ENCODE peak calls at places on chromosomes 1 and 21, in eight cellular contexts. One of them, this sample, is unnamed.

GRCh38 chr1:88451856-88452255 is 232.2 kb upstream of the PKN2 start:
- DNase-seq in heart left ventricle: no peak
- DNase-seq in fibroblast of the aortic adventitia: no peak
- DNase-seq in Calu3: no peak
- DNase-seq in right atrium auricular region: no peak
- DNase-seq in BJ: no peak
- DNase-seq in NB4: no peak
- DNase-seq in AG10803: no peak
- DNase-seq in this sample: no peak

GRCh38 chr1:15483971-15484370 is 8.1 kb downstream of the CELA2B start:
- DNase-seq in heart left ventricle: no peak
- DNase-seq in fibroblast of the aortic adventitia: no peak
- DNase-seq in Calu3: no peak
- DNase-seq in right atrium auricular region: no peak
- DNase-seq in BJ: no peak
- DNase-seq in NB4: no peak
- DNase-seq in AG10803: no peak
- DNase-seq in this sample: no peak

GRCh38 chr1:179996099-179996498 is 41.5 kb downstream of the CEP350 start:
- DNase-seq in heart left ventricle: no peak
- DNase-seq in fibroblast of the aortic adventitia: no peak
- DNase-seq in Calu3: no peak
- DNase-seq in right atrium auricular region: no peak
- DNase-seq in BJ: no peak
- DNase-seq in NB4: no peak
- DNase-seq in AG10803: no peak
- DNase-seq in this sample: no peak

GRCh38 chr1:186375152-186375928 is at the start of the genes ODR4 and TPR:
- DNase-seq in heart left ventricle: peak
- DNase-seq in fibroblast of the aortic adventitia: peak
- DNase-seq in Calu3: peak
- DNase-seq in right atrium auricular region: peak
- DNase-seq in BJ: peak
- DNase-seq in NB4: peak
- DNase-seq in AG10803: peak
- DNase-seq in this sample: peak

GRCh38 chr1:5597171-5597864 is 394.9 kb downstream of the NPHP4 start:
- DNase-seq in heart left ventricle: no peak
- DNase-seq in fibroblast of the aortic adventitia: no peak
- DNase-seq in Calu3: no peak
- DNase-seq in right atrium auricular region: peak
- DNase-seq in BJ: no peak
- DNase-seq in NB4: no peak
- DNase-seq in AG10803: no peak
- DNase-seq in this sample: no peak

GRCh38 chr1:230073371-230074035 is 6.5 kb downstream of the GALNT2 start:
- DNase-seq in heart left ventricle: no peak
- DNase-seq in fibroblast of the aortic adventitia: no peak
- DNase-seq in Calu3: no peak
- DNase-seq in right atrium auricular region: no peak
- DNase-seq in BJ: no peak
- DNase-seq in NB4: no peak
- DNase-seq in AG10803: peak
- DNase-seq in this sample: no peak

GRCh38 chr1:190373705-190374336 is 103.8 kb downstream of the BRINP3 start:
- DNase-seq in heart left ventricle: no peak
- DNase-seq in fibroblast of the aortic adventitia: peak
- DNase-seq in Calu3: peak
- DNase-seq in right atrium auricular region: no peak
- DNase-seq in BJ: no peak
- DNase-seq in NB4: peak
- DNase-seq in AG10803: no peak
- DNase-seq in this sample: peak

GRCh38 chr1:83705091-83705490 is 293.8 kb downstream of the TTLL7 start:
- DNase-seq in heart left ventricle: no peak
- DNase-seq in fibroblast of the aortic adventitia: peak
- DNase-seq in Calu3: no peak
- DNase-seq in right atrium auricular region: no peak
- DNase-seq in BJ: no peak
- DNase-seq in NB4: peak
- DNase-seq in AG10803: peak
- DNase-seq in this sample: no peak

GRCh38 chr1:12546771-12547585 is 71.0 kb downstream of the DHRS3 start:
- DNase-seq in heart left ventricle: peak
- DNase-seq in fibroblast of the aortic adventitia: peak
- DNase-seq in Calu3: no peak
- DNase-seq in right atrium auricular region: peak
- DNase-seq in BJ: no peak
- DNase-seq in NB4: no peak
- DNase-seq in AG10803: peak
- DNase-seq in this sample: no peak

GRCh38 chr1:3237994-3238704 is 169.1 kb downstream of the PRDM16 start:
- DNase-seq in heart left ventricle: no peak
- DNase-seq in fibroblast of the aortic adventitia: peak
- DNase-seq in Calu3: no peak
- DNase-seq in right atrium auricular region: no peak
- DNase-seq in BJ: no peak
- DNase-seq in NB4: no peak
- DNase-seq in AG10803: no peak
- DNase-seq in this sample: no peak

GRCh38 chr1:243798726-243799125 is 51.3 kb downstream of the AKT3 start:
- DNase-seq in heart left ventricle: no peak
- DNase-seq in fibroblast of the aortic adventitia: peak
- DNase-seq in Calu3: no peak
- DNase-seq in right atrium auricular region: no peak
- DNase-seq in BJ: peak
- DNase-seq in NB4: no peak
- DNase-seq in AG10803: peak
- DNase-seq in this sample: peak

GRCh38 chr1:206557636-206558473 is 50.5 kb downstream of the RASSF5 start:
- DNase-seq in heart left ventricle: no peak
- DNase-seq in fibroblast of the aortic adventitia: no peak
- DNase-seq in Calu3: no peak
- DNase-seq in right atrium auricular region: no peak
- DNase-seq in BJ: no peak
- DNase-seq in NB4: peak
- DNase-seq in AG10803: no peak
- DNase-seq in this sample: no peak

GRCh38 chr1:12088607-12089006 is 25.5 kb downstream of the TNFRSF8 start:
- DNase-seq in heart left ventricle: peak
- DNase-seq in fibroblast of the aortic adventitia: no peak
- DNase-seq in Calu3: no peak
- DNase-seq in right atrium auricular region: no peak
- DNase-seq in BJ: no peak
- DNase-seq in NB4: peak
- DNase-seq in AG10803: no peak
- DNase-seq in this sample: no peak

GRCh38 chr1:97135972-97136371 is 414.4 kb downstream of the PTBP2 start:
- DNase-seq in heart left ventricle: no peak
- DNase-seq in fibroblast of the aortic adventitia: no peak
- DNase-seq in Calu3: no peak
- DNase-seq in right atrium auricular region: no peak
- DNase-seq in BJ: no peak
- DNase-seq in NB4: no peak
- DNase-seq in AG10803: no peak
- DNase-seq in this sample: no peak

GRCh38 chr21:44437696-44438431 is 17.4 kb upstream of the LRRC3 start:
- DNase-seq in heart left ventricle: no peak
- DNase-seq in fibroblast of the aortic adventitia: no peak
- DNase-seq in Calu3: no peak
- DNase-seq in right atrium auricular region: no peak
- DNase-seq in BJ: no peak
- DNase-seq in NB4: no peak
- DNase-seq in AG10803: no peak
- DNase-seq in this sample: no peak

GRCh38 chr1:234853906-234854647 is 244.1 kb upstream of the IRF2BP2 start:
- DNase-seq in heart left ventricle: no peak
- DNase-seq in fibroblast of the aortic adventitia: peak
- DNase-seq in Calu3: no peak
- DNase-seq in right atrium auricular region: no peak
- DNase-seq in BJ: no peak
- DNase-seq in NB4: peak
- DNase-seq in AG10803: peak
- DNase-seq in this sample: no peak

GRCh38 chr21:37498664-37499063 is 132.1 kb downstream of the DYRK1A start:
- DNase-seq in heart left ventricle: no peak
- DNase-seq in fibroblast of the aortic adventitia: no peak
- DNase-seq in Calu3: no peak
- DNase-seq in right atrium auricular region: no peak
- DNase-seq in BJ: no peak
- DNase-seq in NB4: no peak
- DNase-seq in AG10803: no peak
- DNase-seq in this sample: no peak

GRCh38 chr21:37502947-37503346 is 136.4 kb downstream of the DYRK1A start:
- DNase-seq in heart left ventricle: no peak
- DNase-seq in fibroblast of the aortic adventitia: no peak
- DNase-seq in Calu3: no peak
- DNase-seq in right atrium auricular region: no peak
- DNase-seq in BJ: no peak
- DNase-seq in NB4: no peak
- DNase-seq in AG10803: no peak
- DNase-seq in this sample: no peak

DNA sequence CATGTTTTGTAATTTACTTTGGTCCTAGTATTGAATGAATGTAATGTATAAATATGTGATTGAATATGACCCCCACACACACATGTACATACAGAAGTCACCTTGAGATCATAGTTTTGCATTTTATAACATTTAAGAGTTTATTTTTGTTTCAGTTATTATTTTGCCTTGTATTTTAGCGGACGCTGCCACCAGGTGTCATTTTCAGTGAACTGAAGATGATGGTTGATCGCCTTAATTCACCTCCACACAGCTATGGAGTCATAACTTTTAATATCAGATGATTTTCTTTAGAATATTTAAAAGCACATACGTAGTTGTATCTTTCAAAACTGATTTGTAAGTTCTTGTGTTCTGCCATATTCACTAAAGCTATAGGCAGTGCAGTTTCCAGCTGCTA is 130.4 kb downstream of the DYRK1A start:
- DNase-seq in heart left ventricle: no peak
- DNase-seq in fibroblast of the aortic adventitia: peak
- DNase-seq in Calu3: no peak
- DNase-seq in right atrium auricular region: no peak
- DNase-seq in BJ: no peak
- DNase-seq in NB4: no peak
- DNase-seq in AG10803: peak
- DNase-seq in this sample: peak
- TF ChIP-seq CTCF in heart left ventricle: peak
- TF ChIP-seq CTCF in fibroblast of the aortic adventitia: peak
- TF ChIP-seq CTCF in Calu3: no peak
- TF ChIP-seq CTCF in right atrium auricular region: no peak
- TF ChIP-seq CTCF in BJ: peak
- TF ChIP-seq CTCF in NB4: peak
- TF ChIP-seq CTCF in AG10803: peak
- TF ChIP-seq CTCF in this sample: peak

GRCh38 chr21:38170705-38171682 is 85.8 kb upstream of the KCNJ15 start:
- DNase-seq in heart left ventricle: no peak
- DNase-seq in fibroblast of the aortic adventitia: peak
- DNase-seq in Calu3: no peak
- DNase-seq in right atrium auricular region: no peak
- DNase-seq in BJ: no peak
- DNase-seq in NB4: no peak
- DNase-seq in AG10803: no peak
- DNase-seq in this sample: peak
- TF ChIP-seq CTCF in heart left ventricle: no peak
- TF ChIP-seq CTCF in fibroblast of the aortic adventitia: peak
- TF ChIP-seq CTCF in Calu3: no peak
- TF ChIP-seq CTCF in right atrium auricular region: no peak
- TF ChIP-seq CTCF in BJ: peak
- TF ChIP-seq CTCF in NB4: peak
- TF ChIP-seq CTCF in AG10803: peak
- TF ChIP-seq CTCF in this sample: peak

DNA sequence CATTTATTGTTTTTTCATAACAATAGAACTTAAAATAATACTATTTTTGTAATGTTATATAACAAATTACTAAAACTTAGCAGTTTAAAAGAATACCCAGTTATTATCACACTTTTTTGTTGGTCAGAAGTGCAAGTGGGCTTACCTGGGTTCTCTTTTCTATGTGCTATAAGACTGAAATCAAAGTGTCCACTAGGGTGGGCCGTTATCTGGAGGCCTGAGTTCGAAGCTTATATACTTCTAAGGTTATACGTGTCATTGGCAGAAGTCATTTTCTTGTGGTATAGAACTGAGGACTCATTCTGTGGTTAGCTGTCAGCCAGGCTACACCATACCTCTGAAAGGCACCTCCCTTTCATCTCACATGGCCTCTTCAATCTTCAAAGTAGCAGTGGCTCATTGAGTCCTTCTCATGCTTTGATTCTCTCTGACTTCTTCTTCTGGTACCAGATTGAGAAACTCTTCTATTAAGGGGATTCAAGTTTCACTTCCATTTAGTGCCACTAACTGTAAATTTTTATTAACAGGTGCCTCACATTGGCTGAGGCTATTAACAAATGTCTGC is 414.3 kb downstream of the AMY1C start:
- DNase-seq in heart left ventricle: no peak
- DNase-seq in fibroblast of the aortic adventitia: no peak
- DNase-seq in Calu3: no peak
- DNase-seq in right atrium auricular region: no peak
- DNase-seq in BJ: no peak
- DNase-seq in NB4: peak
- DNase-seq in AG10803: no peak
- DNase-seq in this sample: no peak
- TF ChIP-seq CTCF in heart left ventricle: no peak
- TF ChIP-seq CTCF in fibroblast of the aortic adventitia: no peak
- TF ChIP-seq CTCF in Calu3: no peak
- TF ChIP-seq CTCF in right atrium auricular region: no peak
- TF ChIP-seq CTCF in BJ: no peak
- TF ChIP-seq CTCF in NB4: no peak
- TF ChIP-seq CTCF in AG10803: no peak
- TF ChIP-seq CTCF in this sample: no peak

GRCh38 chr1:20312310-20312709 is 21.6 kb downstream of the VWA5B1 start:
- DNase-seq in heart left ventricle: no peak
- DNase-seq in fibroblast of the aortic adventitia: no peak
- DNase-seq in Calu3: no peak
- DNase-seq in right atrium auricular region: no peak
- DNase-seq in BJ: no peak
- DNase-seq in NB4: no peak
- DNase-seq in AG10803: no peak
- DNase-seq in this sample: no peak

GRCh38 chr1:20302093-20302471 is 11.4 kb downstream of the VWA5B1 start:
- DNase-seq in heart left ventricle: no peak
- DNase-seq in fibroblast of the aortic adventitia: peak
- DNase-seq in Calu3: no peak
- DNase-seq in right atrium auricular region: peak
- DNase-seq in BJ: no peak
- DNase-seq in NB4: no peak
- DNase-seq in AG10803: no peak
- DNase-seq in this sample: no peak

GRCh38 chr1:20301463-20302092 is 10.9 kb downstream of the VWA5B1 start:
- DNase-seq in heart left ventricle: no peak
- DNase-seq in fibroblast of the aortic adventitia: no peak
- DNase-seq in Calu3: no peak
- DNase-seq in right atrium auricular region: no peak
- DNase-seq in BJ: no peak
- DNase-seq in NB4: no peak
- DNase-seq in AG10803: no peak
- DNase-seq in this sample: no peak

GRCh38 chr1:20308569-20308968 is 17.9 kb downstream of the VWA5B1 start:
- DNase-seq in heart left ventricle: peak
- DNase-seq in fibroblast of the aortic adventitia: no peak
- DNase-seq in Calu3: no peak
- DNase-seq in right atrium auricular region: no peak
- DNase-seq in BJ: no peak
- DNase-seq in NB4: no peak
- DNase-seq in AG10803: no peak
- DNase-seq in this sample: no peak

GRCh38 chr1:20307026-20307425 is 16.4 kb downstream of the VWA5B1 start:
- DNase-seq in heart left ventricle: no peak
- DNase-seq in fibroblast of the aortic adventitia: no peak
- DNase-seq in Calu3: no peak
- DNase-seq in right atrium auricular region: no peak
- DNase-seq in BJ: no peak
- DNase-seq in NB4: no peak
- DNase-seq in AG10803: no peak
- DNase-seq in this sample: no peak
- TF ChIP-seq CTCF in heart left ventricle: no peak
- TF ChIP-seq CTCF in fibroblast of the aortic adventitia: no peak
- TF ChIP-seq CTCF in Calu3: no peak
- TF ChIP-seq CTCF in right atrium auricular region: no peak
- TF ChIP-seq CTCF in BJ: no peak
- TF ChIP-seq CTCF in NB4: no peak
- TF ChIP-seq CTCF in AG10803: no peak
- TF ChIP-seq CTCF in this sample: no peak

This sample was measured in fibroblast of pulmonary artery.